ENCODE peak calls at places on chromosome 15, in nine cellular contexts. I, P, X, D, K, N, C, J and R are unnamed samples.

GRCh38 chr15:35720984-35721383 is 175.0 kb upstream of the DPH6 start:
- DNase-seq in I (no peak), P (no peak), X (no peak), D (no peak), K (no peak), N (no peak), C (no peak), J (no peak), R (no peak)

GRCh38 chr15:48392356-48392755 is 61.1 kb downstream of the DUT start:
- DNase-seq in I (no peak), P (no peak), X (no peak), D (no peak), K (no peak), N (peak; percentile 85), C (no peak), J (no peak), R (no peak)

GRCh38 chr15:98083203-98083910 is 122.9 kb downstream of the ARRDC4 start:
- DNase-seq in I (no peak), P (no peak), X (no peak), D (no peak), K (peak; percentile 22), N (no peak), C (no peak), J (no peak), R (peak; percentile 56)

GRCh38 chr15:71518661-71519060 is 291.7 kb upstream of the NR2E3 start:
- DNase-seq in I (no peak), P (no peak), X (no peak), D (no peak), K (no peak), N (no peak), C (no peak), J (no peak), R (no peak)

GRCh38 chr15:57320543-57321220 is 55.6 kb upstream of the CGNL1 start:
- DNase-seq in I (no peak), P (no peak), X (no peak), D (no peak), K (no peak), N (peak; percentile 76), C (no peak), J (peak; percentile 65), R (no peak)

GRCh38 chr15:79093352-79093935 is 2.9 kb upstream of the RASGRF1 start:
- DNase-seq in I (no peak), P (no peak), X (peak; percentile 10), D (no peak), K (no peak), N (no peak), C (no peak), J (no peak), R (peak; percentile 35)

GRCh38 chr15:90270502-90271150 is 5.2 kb downstream of the NGRN start:
- DNase-seq in I (no peak), P (no peak), X (no peak), D (no peak), K (no peak), N (no peak), C (no peak), J (no peak), R (no peak)

GRCh38 chr15:59609730-59610712 is 1.6 kb upstream of the GCNT3 start:
- DNase-seq in I (no peak), P (no peak), X (no peak), D (no peak), K (no peak), N (no peak), C (no peak), J (no peak), R (no peak)

GRCh38 chr15:70488002-70488605 is 275.3 kb downstream of the UACA start:
- DNase-seq in I (peak; percentile 81), P (no peak), X (peak; percentile 75), D (peak; percentile 73), K (peak; percentile 74), N (no peak), C (peak; percentile 29), J (peak; percentile 67), R (peak; percentile 94)

GRCh38 chr15:68791431-68792283 is 29.0 kb downstream of the ANP32A start:
- DNase-seq in I (no peak), P (no peak), X (peak; percentile 63), D (no peak), K (no peak), N (no peak), C (no peak), J (no peak), R (peak; percentile 82)

GRCh38 chr15:29522373-29523276 is 253.0 kb upstream of the NSMCE3 start:
- DNase-seq in I (peak; percentile 90), P (no peak), X (no peak), D (no peak), K (no peak), N (no peak), C (no peak), J (no peak), R (no peak)

GRCh38 chr15:94467034-94467433 is 235.7 kb downstream of the MCTP2 start:
- DNase-seq in I (no peak), P (no peak), X (no peak), D (no peak), K (no peak), N (no peak), C (peak; percentile 61), J (no peak), R (no peak)

GRCh38 chr15:92883643-92884458 is 16.3 kb upstream of the CHD2 start:
- DNase-seq in I (no peak), P (no peak), X (no peak), D (no peak), K (no peak), N (peak; percentile 58), C (no peak), J (peak; percentile 82), R (no peak)

GRCh38 chr15:68484696-68485400 is 52.9 kb upstream of the ITGA11 start:
- DNase-seq in I (no peak), P (no peak), X (no peak), D (no peak), K (no peak), N (peak; percentile 88), C (no peak), J (peak; percentile 61), R (peak; percentile 39)

GRCh38 chr15:42494998-42495360 is 455 bp upstream of the SNAP23 start:
- DNase-seq in I (peak; percentile 49), P (no peak), X (no peak), D (peak; percentile 2), K (peak; percentile 11), N (peak; percentile 65), C (peak; percentile 34), J (peak; percentile 86), R (no peak)

GRCh38 chr15:98776607-98777281 is 128.4 kb downstream of the IGF1R start:
- DNase-seq in I (no peak), P (no peak), X (no peak), D (no peak), K (no peak), N (peak; percentile 89), C (peak; percentile 78), J (no peak), R (no peak)

GRCh38 chr15:58755350-58755749 is 5.8 kb upstream of the ADAM10 start:
- DNase-seq in I (no peak), P (no peak), X (no peak), D (no peak), K (no peak), N (no peak), C (no peak), J (no peak), R (no peak)

GRCh38 chr15:29698030-29698701 is 124.1 kb downstream of the TJP1 start:
- DNase-seq in I (peak; percentile 96), P (peak; percentile 68), X (no peak), D (no peak), K (no peak), N (peak; percentile 87), C (peak; percentile 61), J (peak; percentile 96), R (no peak)

GRCh38 chr15:98953000-98953776 is 54.4 kb downstream of the PGPEP1L start:
- DNase-seq in I (no peak), P (no peak), X (no peak), D (no peak), K (no peak), N (no peak), C (no peak), J (no peak), R (peak; percentile 59)

DNA sequence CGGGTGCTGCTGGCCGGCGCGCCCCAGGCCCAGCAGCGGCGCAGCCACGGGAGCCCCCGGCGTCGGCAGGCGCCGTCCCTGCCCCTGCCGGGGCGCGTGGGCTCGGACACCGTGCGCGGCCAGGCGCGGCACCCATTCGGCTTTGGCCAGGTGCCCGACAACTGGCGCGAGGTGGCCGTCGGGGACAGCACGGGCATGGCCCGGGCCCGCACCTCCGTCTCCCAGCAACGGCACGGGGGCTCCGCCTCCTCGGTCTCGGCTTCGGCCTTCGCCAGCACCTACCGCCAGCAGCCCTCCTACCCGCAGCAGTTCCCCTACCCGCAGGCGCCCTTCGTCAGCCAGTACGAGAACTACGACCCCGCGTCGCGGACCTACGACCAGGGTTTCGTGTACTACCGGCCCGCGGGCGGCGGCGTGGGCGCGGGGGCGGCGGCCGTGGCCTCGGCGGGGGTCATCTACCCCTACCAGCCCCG is 777 bp downstream of the LOXL1 start:
- DNase-seq in I (peak; percentile 66), P (peak; percentile 6), X (peak; percentile 67), D (no peak), K (peak; percentile 78), N (no peak), C (no peak), J (peak; percentile 54), R (peak; percentile 88)
- H3K9ac ChIP-seq in I (peak overlapping the region; percentile 95), P (peak overlapping the region; percentile 79), X (no peak overlapping the region), D (peak overlapping the region; percentile 93), K (no peak overlapping the region), N (peak overlapping the region; percentile 87), C (no peak overlapping the region), J (peak overlapping the region; percentile 90), R (peak overlapping the region; percentile 49)

GRCh38 chr15:25545889-25546288 is 107.1 kb upstream of the UBE3A start:
- DNase-seq in I (no peak), P (no peak), X (no peak), D (no peak), K (no peak), N (no peak), C (no peak), J (no peak), R (no peak)
- H3K9ac ChIP-seq in I (no peak overlapping the region), P (no peak overlapping the region), X (no peak overlapping the region), D (no peak overlapping the region), K (no peak overlapping the region), N (no peak overlapping the region), C (no peak overlapping the region), J (no peak overlapping the region), R (no peak overlapping the region)

GRCh38 chr15:39114690-39115378 is 466.0 kb upstream of the THBS1 start:
- DNase-seq in I (no peak), P (no peak), X (no peak), D (no peak), K (no peak), N (no peak), C (no peak), J (no peak), R (no peak)
- H3K9ac ChIP-seq in I (no peak overlapping the region), P (no peak overlapping the region), X (no peak overlapping the region), D (no peak overlapping the region), K (no peak overlapping the region), N (no peak overlapping the region), C (no peak overlapping the region), J (no peak overlapping the region), R (no peak overlapping the region)

DNA sequence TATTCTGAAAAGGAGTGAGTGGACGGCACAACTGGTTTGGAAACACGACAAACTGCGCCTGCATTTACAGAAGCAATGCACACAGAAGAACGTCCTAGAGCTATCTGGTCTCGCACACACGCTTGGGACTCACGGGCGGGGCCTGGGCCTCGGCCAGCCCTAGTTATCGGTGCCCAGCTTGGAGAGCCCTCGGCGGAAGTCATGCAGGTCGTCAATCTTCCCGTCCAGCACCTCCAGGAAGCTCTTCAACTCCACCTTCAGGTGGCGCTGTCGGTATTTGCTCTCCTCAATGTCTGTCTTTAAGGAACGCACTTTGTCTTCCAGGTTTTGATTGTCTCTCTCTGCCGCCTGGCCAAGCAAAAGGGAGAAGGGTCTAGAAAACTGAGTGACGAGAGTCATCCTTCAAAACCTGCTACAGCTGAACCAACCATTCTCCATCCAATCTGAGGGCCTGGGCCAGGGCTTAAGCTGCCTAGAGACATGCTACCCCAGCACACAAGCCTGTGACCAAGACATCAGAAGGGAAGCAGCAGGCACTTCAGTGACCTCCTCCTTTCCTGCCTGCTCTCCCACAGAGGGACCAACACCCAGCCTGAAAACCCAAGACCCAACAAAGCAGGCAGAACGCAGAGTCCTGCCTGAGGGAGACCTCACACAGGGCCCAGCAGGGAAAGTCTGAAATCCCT is 40.3 kb downstream of the WHAMM start:
- DNase-seq in I (peak; percentile 86), P (peak; percentile 84), X (peak; percentile 95), D (peak; percentile 83), K (peak; percentile 90), N (peak; percentile 74), C (peak; percentile 73), J (peak; percentile 75), R (peak; percentile 96)
- H3K9ac ChIP-seq in I (no peak overlapping the region), P (peak overlapping the region; percentile 30), X (peak overlapping the region; percentile 31), D (no peak overlapping the region), K (no peak overlapping the region), N (peak overlapping the region; percentile 29), C (no peak overlapping the region), J (peak overlapping the region; percentile 71), R (no peak overlapping the region)